ENCODE peak calls at places on chromosome 19, in four cellular contexts. M is gastrocnemius medialis, Q is DND-41, C is GM23338. L is an unnamed sample. For H3K27me3 and H3K4me1, the result is how much of the 10 kb centered on the place peaks cover.

GRCh38 chr19:45469835-45470146 is 2.0 kb downstream of the FOSB start:
- DNase-seq in M (no peak), Q (peak), C (peak), L (no peak)

GRCh38 chr19:16301999-16302694 is 22.5 kb upstream of the KLF2 start:
- DNase-seq in C (no peak), Q (no peak), M (peak), L (no peak)

GRCh38 chr19:35509861-35510625 is 3.4 kb downstream of the DMKN start:
- DNase-seq in Q (peak), M (no peak), C (peak), L (peak)

GRCh38 chr19:46339491-46339890 is 7.4 kb upstream of the PPP5C start:
- DNase-seq in Q (no peak), C (no peak), M (no peak), L (peak)

GRCh38 chr19:11480081-11480926 is 542 bp downstream of the ELAVL3 start:
- DNase-seq in M (no peak), Q (no peak), C (peak), L (no peak)

GRCh38 chr19:49363265-49364082 is at the start of gene DKKL1:
- DNase-seq in Q (peak), C (peak), M (peak), L (peak)

GRCh38 chr19:47729799-47730520 is 15.4 kb upstream of the NOP53 start:
- DNase-seq in M (peak), Q (peak), C (peak), L (peak)

GRCh38 chr19:46913852-46914430 is 53.1 kb downstream of the ARHGAP35 start:
- DNase-seq in C (no peak), M (no peak), Q (no peak), L (no peak)

GRCh38 chr19:14006766-14007562 is 844 bp upstream of the RFX1 start:
- DNase-seq in Q (no peak), C (peak), M (no peak), L (peak)

GRCh38 chr19:45764947-45765346 is 4.1 kb downstream of the SIX5 start:
- DNase-seq in M (no peak), C (peak), Q (no peak), L (no peak)

GRCh38 chr19:58346961-58347929 is 6.0 kb downstream of the A1BG start:
- DNase-seq in M (no peak), Q (peak), C (peak), L (peak)

GRCh38 chr19:4362871-4363545 is 19.6 kb downstream of the MPND start:
- DNase-seq in M (no peak), Q (peak), C (peak), L (no peak)

GRCh38 chr19:38068851-38069250 is 155.2 kb downstream of the DPF1 start:
- DNase-seq in Q (no peak), M (no peak), C (no peak), L (no peak)

GRCh38 chr19:2457394-2458037 is 757 bp upstream of the LMNB2 start:
- DNase-seq in C (no peak), Q (no peak), M (no peak), L (no peak)

GRCh38 chr19:2454962-2455409 is 1.8 kb downstream of the LMNB2 start:
- DNase-seq in M (no peak), C (no peak), Q (no peak), L (no peak)

GRCh38 chr19:2456301-2456570 is 523 bp downstream of the LMNB2 start:
- DNase-seq in Q (no peak), C (no peak), M (no peak), L (no peak)

GRCh38 chr19:2454199-2454961 is 2.4 kb downstream of the LMNB2 start:
- DNase-seq in M (no peak), C (no peak), Q (no peak), L (no peak)

GRCh38 chr19:2455481-2456300 is 1.1 kb downstream of the LMNB2 start:
- DNase-seq in M (no peak), Q (peak), C (no peak), L (peak)
- H3K27me3 ChIP-seq in M (under half), Q (under half), C (under half), L (under half)

DNA sequence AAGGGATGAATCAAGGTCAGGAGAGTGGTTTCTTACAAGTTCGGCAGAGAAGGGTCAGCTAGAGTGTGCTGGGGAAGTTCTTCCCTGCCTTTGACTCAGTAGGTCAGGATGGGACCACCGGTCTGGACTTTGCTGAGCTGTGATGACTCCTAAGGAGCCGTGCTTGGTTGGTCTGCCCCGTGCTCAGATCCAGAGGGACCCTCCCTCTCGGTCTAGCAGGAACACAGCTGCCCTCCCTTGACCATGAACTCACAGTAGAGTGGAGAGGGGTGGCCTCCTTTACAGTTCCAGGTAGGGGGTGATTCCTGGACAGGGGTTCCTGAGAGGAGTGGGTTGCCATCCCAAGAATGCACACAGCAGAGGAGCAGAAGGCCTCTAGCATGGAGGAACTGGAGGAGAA is 4.3 kb downstream of the RPS19 start:
- DNase-seq in M (no peak), Q (no peak), C (no peak), L (no peak)
- H3K4me1 ChIP-seq in M (under half), Q (half or more), C (under half), L (half or more)

DNA sequence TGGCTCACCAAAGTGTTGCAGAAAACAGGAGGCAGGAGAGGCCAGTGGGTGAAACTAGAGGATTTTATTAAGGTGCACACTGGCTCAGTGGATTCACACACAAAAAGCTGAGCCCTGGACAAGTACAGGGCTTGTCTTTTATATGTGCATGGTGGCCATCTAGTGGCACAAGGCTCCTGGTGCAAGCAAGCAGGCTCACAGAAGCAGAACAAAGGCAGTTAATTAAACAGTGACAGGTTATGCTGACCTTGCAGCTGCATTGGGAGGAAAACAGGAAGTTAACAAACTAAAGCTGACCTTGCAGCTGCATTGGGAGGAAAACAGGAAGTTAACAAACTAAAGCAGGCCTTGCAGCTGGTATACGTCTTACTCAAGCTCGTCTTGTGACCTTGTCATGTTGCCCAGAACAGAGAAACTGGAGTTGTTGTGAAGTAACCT is 65.3 kb upstream of the ZNF681 start:
- DNase-seq in M (no peak), Q (peak), C (peak), L (no peak)
- TF ChIP-seq CTCF in M (peak), Q (peak), C (peak), L (no peak)

DNA sequence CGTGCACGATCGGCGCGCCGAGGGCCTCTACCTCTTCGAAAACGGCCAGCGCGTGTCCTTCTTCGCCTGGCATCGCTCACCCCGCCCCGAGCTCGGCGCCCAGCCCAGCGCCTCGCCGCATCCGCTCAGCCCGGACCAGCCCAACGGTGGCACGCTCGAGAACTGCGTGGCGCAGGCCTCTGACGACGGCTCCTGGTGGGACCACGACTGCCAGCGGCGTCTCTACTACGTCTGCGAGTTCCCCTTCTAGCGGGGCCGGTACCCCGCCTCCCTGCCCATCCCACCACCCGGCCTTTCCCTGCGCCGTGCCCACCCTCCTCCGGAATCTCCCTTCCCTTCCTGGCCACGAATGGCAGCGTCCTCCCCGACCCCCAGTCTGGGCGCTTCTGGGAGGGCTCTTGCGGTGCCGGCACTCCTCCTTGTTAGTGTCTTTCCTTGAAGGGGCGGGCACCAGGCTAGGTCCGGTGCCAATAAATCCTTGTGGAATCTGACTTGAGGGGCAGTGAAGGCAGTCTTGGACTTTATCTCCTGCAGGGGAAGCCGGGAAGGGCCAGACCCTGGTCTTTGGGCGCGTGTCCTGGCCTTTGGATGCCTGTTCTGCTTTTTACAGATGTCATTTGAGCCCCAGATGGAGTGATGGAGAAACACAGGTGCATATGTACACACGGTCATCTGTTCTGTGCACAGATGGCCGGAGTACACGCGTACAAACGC is 2.2 kb downstream of the CLEC11A start:
- DNase-seq in M (no peak), Q (no peak), C (no peak), L (no peak)
- H3K27me3 ChIP-seq in M (under half), Q (under half), C (under half), L (under half)

GRCh38 chr19:10335149-10336053 is 2.1 kb upstream of the RAVER1 start:
- DNase-seq in C (peak), M (no peak), Q (no peak), L (no peak)

GRCh38 chr19:10343495-10343894 is 4.1 kb upstream of the ICAM3 start:
- DNase-seq in M (no peak), C (no peak), Q (no peak), L (no peak)

GRCh38 chr19:10339977-10340376 is 553 bp upstream of the ICAM3 start:
- DNase-seq in Q (no peak), C (no peak), M (no peak), L (no peak)

GRCh38 chr19:10338940-10339339 is 484 bp downstream of the ICAM3 start:
- DNase-seq in M (no peak), Q (no peak), C (no peak), L (no peak)

GRCh38 chr19:10339380-10339960 is at the start of gene ICAM3:
- DNase-seq in C (no peak), Q (peak), M (no peak), L (no peak)
- H3K4me1 ChIP-seq in C (under half), Q (under half), M (under half), L (under half)